ENCODE peak calls at places on chromosomes 1 and 21, in four cellular contexts. One of them, this sample, is unnamed.

GRCh38 chr1:37797750-37798345 is 4.2 kb downstream of the MANEAL start:
- DNase-seq in H1: no peak
- DNase-seq in H9: no peak
- DNase-seq in mesendoderm: no peak
- DNase-seq in this sample: peak; percentile 74

GRCh38 chr21:26965567-26966359 is 1.1 kb downstream of the ADAMTS5 start:
- DNase-seq in mesendoderm: peak; percentile 90
- DNase-seq in H9: peak; percentile 89
- DNase-seq in H1: peak; percentile 88
- DNase-seq in this sample: peak; percentile 12

GRCh38 chr1:210527091-210527490 is 198.4 kb downstream of the HHAT start:
- DNase-seq in mesendoderm: no peak
- DNase-seq in H9: no peak
- DNase-seq in H1: no peak
- DNase-seq in this sample: peak; percentile 16

GRCh38 chr1:53600486-53600885 is 138.5 kb downstream of the GLIS1 start:
- DNase-seq in H9: no peak
- DNase-seq in H1: no peak
- DNase-seq in mesendoderm: no peak
- DNase-seq in this sample: no peak

GRCh38 chr21:25903599-25903998 is 168.8 kb downstream of the GABPA start:
- DNase-seq in H1: no peak
- DNase-seq in mesendoderm: no peak
- DNase-seq in H9: no peak
- DNase-seq in this sample: no peak

GRCh38 chr1:165152727-165153126 is 203.8 kb downstream of the LMX1A start:
- DNase-seq in mesendoderm: peak; percentile 62
- DNase-seq in H1: no peak
- DNase-seq in H9: peak; percentile 49
- DNase-seq in this sample: no peak

GRCh38 chr1:239956230-239956629 is 135.5 kb upstream of the FMN2 start:
- DNase-seq in H1: no peak
- DNase-seq in H9: no peak
- DNase-seq in mesendoderm: no peak
- DNase-seq in this sample: no peak

GRCh38 chr1:184152502-184152901 is 101.0 kb downstream of the TSEN15 start:
- DNase-seq in mesendoderm: no peak
- DNase-seq in H9: no peak
- DNase-seq in H1: no peak
- DNase-seq in this sample: peak; percentile 61

GRCh38 chr1:93979718-93980319 is 70.6 kb upstream of the GCLM start:
- DNase-seq in H1: no peak
- DNase-seq in mesendoderm: no peak
- DNase-seq in H9: no peak
- DNase-seq in this sample: peak; percentile 69

GRCh38 chr1:145977486-145978476 is 13.3 kb downstream of the POLR3GL start:
- DNase-seq in H1: peak; percentile 73
- DNase-seq in mesendoderm: peak; percentile 94
- DNase-seq in H9: peak; percentile 79
- DNase-seq in this sample: peak; percentile 85

GRCh38 chr1:17265162-17265561 is 16.3 kb downstream of the PADI3 start:
- DNase-seq in mesendoderm: peak; percentile 74
- DNase-seq in H1: peak; percentile 52
- DNase-seq in H9: peak; percentile 62
- DNase-seq in this sample: peak; percentile 18

GRCh38 chr1:84037758-84038611 is 39.1 kb upstream of the TTLL7 start:
- DNase-seq in H9: no peak
- DNase-seq in H1: no peak
- DNase-seq in mesendoderm: no peak
- DNase-seq in this sample: no peak

GRCh38 chr21:35559128-35559831 is 501.0 kb downstream of the SETD4 start:
- DNase-seq in H1: no peak
- DNase-seq in H9: no peak
- DNase-seq in mesendoderm: no peak
- DNase-seq in this sample: peak; percentile 95

GRCh38 chr1:116990612-116991151 is 10.9 kb upstream of the CD101 start:
- DNase-seq in mesendoderm: no peak
- DNase-seq in H1: no peak
- DNase-seq in H9: no peak
- DNase-seq in this sample: peak; percentile 43

GRCh38 chr1:11923069-11923826 is 3.0 kb downstream of the KIAA2013 start:
- DNase-seq in mesendoderm: no peak
- DNase-seq in H1: no peak
- DNase-seq in H9: no peak
- DNase-seq in this sample: no peak

GRCh38 chr1:10686404-10687040 is 109.9 kb downstream of the CASZ1 start:
- DNase-seq in H9: no peak
- DNase-seq in H1: no peak
- DNase-seq in mesendoderm: peak; percentile 69
- DNase-seq in this sample: no peak

GRCh38 chr1:233193741-233194140 is 101.8 kb downstream of the PCNX2 start:
- DNase-seq in H1: no peak
- DNase-seq in mesendoderm: no peak
- DNase-seq in H9: no peak
- DNase-seq in this sample: no peak

GRCh38 chr1:112386786-112387346 is 9.1 kb upstream of the CTTNBP2NL start:
- DNase-seq in mesendoderm: no peak
- DNase-seq in H1: no peak
- DNase-seq in H9: no peak
- DNase-seq in this sample: no peak

GRCh38 chr1:3569436-3569835 is 41.9 kb downstream of the MEGF6 start:
- DNase-seq in H1: no peak
- DNase-seq in mesendoderm: no peak
- DNase-seq in H9: no peak
- DNase-seq in this sample: no peak

GRCh38 chr1:117623141-117623540 is 17.3 kb downstream of the TENT5C start:
- DNase-seq in H1: no peak
- DNase-seq in H9: no peak
- DNase-seq in mesendoderm: no peak
- DNase-seq in this sample: no peak

GRCh38 chr1:228088586-228089498 is 6.3 kb downstream of the ARF1 start:
- DNase-seq in mesendoderm: no peak
- DNase-seq in H9: no peak
- DNase-seq in H1: no peak
- DNase-seq in this sample: no peak

GRCh38 chr1:108881369-108881768 is 4.6 kb downstream of the GPSM2 start:
- DNase-seq in H1: no peak
- DNase-seq in mesendoderm: no peak
- DNase-seq in H9: no peak
- DNase-seq in this sample: peak; percentile 36

GRCh38 chr1:211476200-211476849 is 15.6 kb downstream of the RD3 start:
- DNase-seq in mesendoderm: peak; percentile 73
- DNase-seq in H9: peak; percentile 65
- DNase-seq in H1: peak; percentile 70
- DNase-seq in this sample: peak; percentile 63

GRCh38 chr1:22710688-22711024 is at the start of gene EPHB2:
- DNase-seq in mesendoderm: no peak
- DNase-seq in H1: peak; percentile 75
- DNase-seq in H9: no peak
- DNase-seq in this sample: peak; percentile 39

GRCh38 chr1:89125571-89126233 is at the start of gene GBP2:
- DNase-seq in mesendoderm: peak; percentile 19
- DNase-seq in H9: no peak
- DNase-seq in H1: no peak
- DNase-seq in this sample: peak; percentile 85

GRCh38 chr1:155193275-155193990 is 14.3 kb downstream of the THBS3 start:
- DNase-seq in H9: peak; percentile 95
- DNase-seq in mesendoderm: peak; percentile 96
- DNase-seq in H1: peak; percentile 99
- DNase-seq in this sample: peak; percentile 81

GRCh38 chr1:155196103-155196892 is 11.4 kb downstream of the THBS3 start:
- DNase-seq in H1: peak; percentile 87
- DNase-seq in H9: peak; percentile 95
- DNase-seq in mesendoderm: peak; percentile 93
- DNase-seq in this sample: no peak

GRCh38 chr1:155196893-155197638 is 10.6 kb downstream of the THBS3 start:
- DNase-seq in H1: no peak
- DNase-seq in H9: no peak
- DNase-seq in mesendoderm: no peak
- DNase-seq in this sample: no peak

GRCh38 chr1:155197901-155198546 is 9.7 kb downstream of the THBS3 start:
- DNase-seq in H1: no peak
- DNase-seq in H9: no peak
- DNase-seq in mesendoderm: no peak
- DNase-seq in this sample: no peak

GRCh38 chr1:155195201-155196102 is 12.2 kb downstream of the THBS3 start:
- DNase-seq in mesendoderm: no peak
- DNase-seq in H9: no peak
- DNase-seq in H1: peak; percentile 55
- DNase-seq in this sample: peak; percentile 11
- H2AK5ac ChIP-seq in mesendoderm: no peak overlapping the region
- H2AK5ac ChIP-seq in H9: no peak overlapping the region
- H2AK5ac ChIP-seq in H1: peak overlapping the region; percentile 99
- H2AK5ac ChIP-seq in this sample: peak overlapping the region; percentile 17

GRCh38 chr21:41816583-41817165 is 49.8 kb upstream of the RIPK4 start:
- DNase-seq in mesendoderm: peak; percentile 59
- DNase-seq in H1: peak; percentile 78
- DNase-seq in H9: peak; percentile 74
- DNase-seq in this sample: peak; percentile 46
- H4K5ac ChIP-seq in mesendoderm: no peak overlapping the region
- H4K5ac ChIP-seq in H1: no peak overlapping the region
- H4K5ac ChIP-seq in H9: no peak overlapping the region
- H4K5ac ChIP-seq in this sample: no peak overlapping the region

DNA sequence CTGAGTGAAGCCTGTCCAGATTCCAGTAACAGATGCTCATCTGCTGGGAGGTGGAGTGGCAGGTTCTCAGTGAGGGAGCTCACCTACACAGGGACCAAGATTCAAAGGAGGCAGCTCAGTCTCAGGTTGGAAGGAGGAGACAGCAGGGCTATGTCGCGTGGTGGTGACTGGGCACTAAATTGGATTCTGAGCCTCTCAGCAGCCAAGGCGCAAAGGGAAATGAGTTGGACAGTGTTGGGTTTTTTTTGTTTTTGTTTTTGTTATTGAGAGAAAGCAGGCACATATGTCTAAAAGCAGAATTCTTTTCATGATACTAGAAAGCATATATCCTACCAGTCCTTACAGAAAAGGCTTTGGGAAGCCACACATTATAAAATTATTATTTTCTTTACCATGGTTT is 26.2 kb downstream of the UMODL1 start:
- DNase-seq in H1: no peak
- DNase-seq in H9: no peak
- DNase-seq in mesendoderm: no peak
- DNase-seq in this sample: peak; percentile 16
- H2AK5ac ChIP-seq in H1: no peak overlapping the region
- H2AK5ac ChIP-seq in H9: no peak overlapping the region
- H2AK5ac ChIP-seq in mesendoderm: no peak overlapping the region
- H2AK5ac ChIP-seq in this sample: peak overlapping the region; percentile 99

GRCh38 chr1:160534823-160535605 is 12.0 kb upstream of the SLAMF6 start:
- DNase-seq in H9: no peak
- DNase-seq in mesendoderm: peak; percentile 65
- DNase-seq in H1: no peak
- DNase-seq in this sample: no peak
- H4K5ac ChIP-seq in H9: no peak overlapping the region
- H4K5ac ChIP-seq in mesendoderm: no peak overlapping the region
- H4K5ac ChIP-seq in H1: no peak overlapping the region
- H4K5ac ChIP-seq in this sample: no peak overlapping the region

DNA sequence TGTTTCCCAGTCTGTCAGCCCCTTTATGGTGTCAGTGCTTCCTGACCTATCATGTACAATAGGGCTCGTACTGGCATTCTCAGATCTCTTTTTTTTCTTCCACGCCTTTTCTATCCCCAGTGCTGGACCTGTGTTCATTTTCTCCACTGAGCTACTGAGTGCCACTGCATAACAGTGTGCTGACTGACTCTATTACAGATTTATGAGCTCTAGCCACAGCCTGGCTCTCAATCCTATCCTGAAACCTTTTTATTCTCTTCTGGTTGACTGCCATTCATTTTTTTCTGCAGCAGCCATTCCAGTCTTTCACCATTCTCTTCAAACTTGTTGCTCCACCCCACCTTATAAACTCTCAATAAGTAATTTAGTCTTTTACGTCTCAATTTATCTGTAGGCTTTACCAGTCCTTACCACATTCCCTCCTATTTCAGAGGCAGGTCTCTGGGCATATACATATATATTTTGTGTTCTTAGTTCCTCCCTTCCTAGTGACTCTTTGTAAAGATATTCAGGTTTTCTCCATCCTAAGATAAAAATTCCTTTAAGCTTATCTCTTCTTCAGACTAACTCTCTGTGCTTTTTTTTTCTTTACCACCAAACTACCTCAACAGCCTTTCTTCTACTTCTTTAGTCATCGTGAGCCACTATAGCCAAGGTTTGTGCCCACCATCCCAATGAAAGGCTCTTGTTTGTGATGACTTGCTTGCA is 59.4 kb upstream of the MACF1 start:
- DNase-seq in mesendoderm: no peak
- DNase-seq in H9: no peak
- DNase-seq in H1: no peak
- DNase-seq in this sample: peak; percentile 58
- H2AK5ac ChIP-seq in mesendoderm: no peak overlapping the region
- H2AK5ac ChIP-seq in H9: no peak overlapping the region
- H2AK5ac ChIP-seq in H1: no peak overlapping the region
- H2AK5ac ChIP-seq in this sample: peak overlapping the region; percentile 94

GRCh38 chr21:32306021-32306780 is 7.5 kb downstream of the MRAP start:
- DNase-seq in mesendoderm: peak; percentile 96
- DNase-seq in H1: peak; percentile 89
- DNase-seq in H9: peak; percentile 96
- DNase-seq in this sample: no peak
- H4K5ac ChIP-seq in mesendoderm: no peak overlapping the region
- H4K5ac ChIP-seq in H1: no peak overlapping the region
- H4K5ac ChIP-seq in H9: no peak overlapping the region
- H4K5ac ChIP-seq in this sample: no peak overlapping the region

DNA sequence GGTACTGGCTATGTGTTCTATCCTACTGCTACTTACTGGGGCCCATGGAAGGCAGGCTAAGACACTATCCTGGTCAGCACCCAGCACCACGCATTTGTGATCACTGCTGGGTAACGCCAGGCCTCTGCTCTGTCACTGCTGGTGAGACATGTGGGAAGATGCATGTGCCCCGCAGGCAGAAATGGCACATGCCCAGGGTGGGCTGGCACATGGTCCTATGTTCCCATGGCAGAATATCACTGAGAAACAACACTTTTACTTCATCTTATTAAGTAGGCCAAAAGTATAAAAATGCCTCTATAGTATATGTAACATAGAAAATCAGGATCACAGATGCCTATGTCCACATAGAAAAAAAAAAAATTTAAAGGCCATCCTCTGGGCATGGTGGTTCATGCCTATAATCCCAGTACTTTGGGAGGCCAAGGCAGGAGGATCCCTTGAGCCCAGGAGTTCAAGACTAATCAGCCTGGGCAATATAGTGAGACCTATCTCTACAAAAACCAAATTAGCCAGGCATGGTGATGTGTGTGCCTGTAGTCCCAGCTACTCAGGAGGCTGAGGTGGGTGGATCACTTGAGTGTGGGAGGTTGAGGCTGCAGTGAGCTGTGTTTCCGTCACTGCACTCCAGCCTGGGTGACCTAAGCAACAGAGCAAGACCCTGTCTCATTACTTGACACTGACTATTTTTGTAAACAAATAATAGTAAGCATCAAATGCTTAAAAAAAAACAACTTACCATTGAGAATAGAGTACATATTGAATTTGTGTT is 11.5 kb downstream of the DDX59 start:
- DNase-seq in mesendoderm: no peak
- DNase-seq in H9: no peak
- DNase-seq in H1: no peak
- DNase-seq in this sample: no peak
- H2AK5ac ChIP-seq in mesendoderm: no peak overlapping the region
- H2AK5ac ChIP-seq in H9: no peak overlapping the region
- H2AK5ac ChIP-seq in H1: no peak overlapping the region
- H2AK5ac ChIP-seq in this sample: no peak overlapping the region

This sample was measured in IMR-90.